ENCODE peak calls at places on chromosomes 6 and 20, in nine cellular contexts. J is gastrocnemius medialis, H is A549, R is GM12892, P is heart left ventricle, I is HCT116, K is ovary, E is uterus, S is right lobe of liver. M is an unnamed sample.

GRCh38 chr20:60921021-60921622 is 330.9 kb upstream of the CDH4 start:
- DNase-seq in J (no peak), H (peak), R (no peak), P (peak), I (no peak), K (peak), E (no peak), S (no peak), M (no peak)

GRCh38 chr6:43698584-43699349 is 11.2 kb upstream of the MRPS18A start:
- DNase-seq in J (peak), H (no peak), R (no peak), P (peak), I (no peak), K (no peak), E (peak), S (no peak), M (peak)

GRCh38 chr20:36629719-36630340 is 16.2 kb downstream of the SLA2 start:
- DNase-seq in J (no peak), H (no peak), R (peak), P (no peak), I (no peak), K (no peak), E (no peak), S (no peak), M (no peak)

GRCh38 chr20:50220093-50220893 is 29.7 kb downstream of the CEBPB start:
- DNase-seq in J (no peak), H (no peak), R (no peak), P (no peak), I (no peak), K (no peak), E (no peak), S (peak), M (no peak)

GRCh38 chr20:23082846-23083552 is 3.1 kb downstream of the CD93 start:
- DNase-seq in J (no peak), H (no peak), R (no peak), P (peak), I (no peak), K (no peak), E (peak), S (peak), M (no peak)

GRCh38 chr6:142459267-142459666 is 157.5 kb downstream of the ADGRG6 start:
- DNase-seq in J (no peak), H (no peak), R (no peak), P (no peak), I (no peak), K (no peak), E (no peak), S (no peak), M (no peak)

GRCh38 chr6:89050155-89050554 is 30.4 kb upstream of the PNRC1 start:
- DNase-seq in J (peak), H (no peak), R (no peak), P (peak), I (no peak), K (peak), E (peak), S (no peak), M (no peak)

GRCh38 chr6:13548500-13549210 is 25.7 kb upstream of the SIRT5 start:
- DNase-seq in J (no peak), H (no peak), R (no peak), P (no peak), I (no peak), K (no peak), E (no peak), S (no peak), M (no peak)

GRCh38 chr20:62768234-62768814 is 27.9 kb upstream of the MRGBP start:
- DNase-seq in J (no peak), H (no peak), R (no peak), P (no peak), I (no peak), K (no peak), E (no peak), S (peak), M (no peak)

DNA sequence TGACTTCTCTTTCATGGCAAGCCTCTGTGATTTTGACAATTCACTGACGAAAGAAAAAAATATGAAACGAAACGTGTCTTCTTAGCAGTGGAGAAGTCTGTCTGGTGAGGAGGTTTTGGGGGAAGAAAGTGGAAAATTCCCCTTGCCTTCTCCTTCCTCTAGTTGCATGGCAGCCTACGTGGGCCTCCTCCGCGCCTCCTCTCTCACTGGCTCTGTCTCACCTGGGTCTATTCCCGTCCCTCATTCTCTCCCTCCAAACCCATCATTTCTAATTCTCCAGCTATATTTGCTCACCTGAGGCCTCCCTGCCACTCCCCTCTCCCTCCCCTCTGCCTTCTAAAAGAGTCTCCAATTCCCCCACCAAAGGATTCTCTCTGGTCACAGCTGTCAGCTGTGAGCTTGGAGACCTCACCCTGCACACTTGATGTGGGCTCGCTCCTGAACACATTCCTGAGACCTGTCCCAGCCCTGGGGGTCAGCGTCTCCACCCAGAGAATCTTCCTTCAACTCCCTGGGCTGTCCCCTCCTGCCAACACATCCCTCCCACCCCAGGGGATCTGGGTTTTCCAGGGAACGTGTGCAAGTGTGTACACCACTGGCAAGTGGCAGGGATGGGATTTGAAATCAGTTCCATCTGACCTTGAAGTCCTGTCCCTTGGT is 159.6 kb upstream of the PMEPA1 start:
- DNase-seq in J (no peak), H (no peak), R (no peak), P (no peak), I (no peak), K (no peak), E (no peak), S (no peak), M (no peak)
- TF ChIP-seq POLR2A in J (no peak), H (no peak), R (no peak), P (no peak), I (no peak), K (no peak), E (no peak), S (no peak), M (no peak)

GRCh38 chr6:12014873-12015149 is 2.7 kb downstream of the HIVEP1 start:
- DNase-seq in J (no peak), H (no peak), R (no peak), P (no peak), I (no peak), K (no peak), E (no peak), S (no peak), M (no peak)

GRCh38 chr6:12014027-12014872 is 2.1 kb downstream of the HIVEP1 start:
- DNase-seq in J (no peak), H (no peak), R (no peak), P (no peak), I (no peak), K (no peak), E (no peak), S (no peak), M (peak)

GRCh38 chr6:12017876-12018401 is 5.8 kb downstream of the HIVEP1 start:
- DNase-seq in J (no peak), H (no peak), R (no peak), P (no peak), I (no peak), K (no peak), E (no peak), S (no peak), M (no peak)

GRCh38 chr6:12020187-12020791 is 8.2 kb downstream of the HIVEP1 start:
- DNase-seq in J (no peak), H (no peak), R (no peak), P (no peak), I (no peak), K (no peak), E (no peak), S (no peak), M (no peak)

DNA sequence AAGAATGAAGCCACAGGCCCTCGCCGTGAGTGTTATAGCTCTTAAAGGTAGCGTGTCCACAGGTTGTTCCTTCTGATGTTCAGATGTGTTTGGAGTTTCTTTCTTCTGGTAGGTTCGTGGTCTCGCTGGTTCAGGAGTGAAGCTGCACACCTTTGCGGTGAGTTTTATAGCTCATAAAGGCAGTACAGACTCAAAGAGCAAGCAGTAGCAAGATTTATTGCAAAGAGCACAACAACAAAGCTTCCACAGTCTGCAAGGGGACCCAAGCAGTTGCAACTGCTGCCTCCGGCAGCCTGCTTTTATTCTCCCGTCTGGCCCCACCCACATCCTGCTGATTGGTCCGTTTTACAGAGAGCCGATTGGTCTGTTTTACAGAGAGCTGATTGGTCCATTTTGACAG is 5.2 kb downstream of the HIVEP1 start:
- DNase-seq in J (no peak), H (no peak), R (no peak), P (no peak), I (no peak), K (no peak), E (no peak), S (no peak), M (no peak)
- TF ChIP-seq POLR2A in J (no peak), H (no peak), R (no peak), P (no peak), I (no peak), K (no peak), E (no peak), S (no peak), M (no peak)

GRCh38 chr6:34181903-34182302 is 36.0 kb upstream of the GRM4 start:
- DNase-seq in J (no peak), H (no peak), R (no peak), P (no peak), I (no peak), K (no peak), E (no peak), S (no peak), M (no peak)

GRCh38 chr6:34179106-34179720 is 33.3 kb upstream of the GRM4 start:
- DNase-seq in J (no peak), H (no peak), R (no peak), P (no peak), I (no peak), K (no peak), E (no peak), S (no peak), M (no peak)

GRCh38 chr6:34177181-34177591 is 31.3 kb upstream of the GRM4 start:
- DNase-seq in J (no peak), H (no peak), R (no peak), P (no peak), I (no peak), K (no peak), E (no peak), S (no peak), M (no peak)

GRCh38 chr6:34178361-34179105 is 32.6 kb upstream of the GRM4 start:
- DNase-seq in J (no peak), H (no peak), R (no peak), P (no peak), I (no peak), K (no peak), E (no peak), S (no peak), M (no peak)

DNA sequence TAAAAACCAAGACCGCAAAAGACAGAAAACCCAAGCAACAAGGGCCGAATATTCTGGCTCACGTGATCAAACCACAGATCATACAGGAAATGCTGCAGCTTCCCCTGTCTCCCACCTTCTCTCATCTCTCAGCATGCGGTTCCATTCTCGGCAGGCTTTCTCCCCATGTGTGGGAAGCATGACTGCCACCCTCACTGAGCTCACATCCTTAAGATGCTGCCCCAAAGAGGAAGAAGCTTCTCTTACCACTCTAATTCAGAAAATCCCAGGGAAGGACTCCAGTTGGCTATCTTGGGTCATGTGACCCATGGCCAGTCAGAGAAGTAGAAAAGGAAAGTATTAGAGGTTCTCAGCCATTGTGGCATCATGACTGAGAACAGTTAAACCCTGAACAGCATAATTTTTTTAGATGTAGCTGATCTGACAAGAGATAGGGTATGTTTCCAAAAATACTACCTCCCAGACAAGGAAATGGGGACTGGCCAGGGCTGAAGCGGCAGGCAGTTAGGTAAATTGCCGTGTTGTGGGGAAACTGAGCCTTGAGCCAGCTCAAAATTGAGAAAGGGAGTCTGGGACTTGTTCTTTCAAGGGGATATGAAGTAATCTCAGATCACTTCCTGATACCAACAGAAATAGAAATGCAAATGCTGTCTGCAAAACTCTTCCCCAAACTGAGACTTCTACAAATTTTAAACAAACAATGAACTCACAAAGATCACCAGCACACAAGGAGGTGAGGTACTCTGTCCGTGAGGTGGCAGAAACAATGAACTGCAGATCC is 37.1 kb upstream of the GRM4 start:
- DNase-seq in J (no peak), H (no peak), R (peak), P (no peak), I (no peak), K (no peak), E (no peak), S (no peak), M (no peak)
- TF ChIP-seq POLR2A in J (no peak), H (no peak), R (no peak), P (no peak), I (no peak), K (no peak), E (no peak), S (no peak), M (no peak)

GRCh38 chr6:125273251-125273650 is 28.5 kb downstream of the HDDC2 start:
- DNase-seq in J (no peak), H (no peak), R (no peak), P (no peak), I (no peak), K (no peak), E (no peak), S (no peak), M (no peak)
- TF ChIP-seq POLR2A in J (no peak), H (no peak), R (no peak), P (no peak), I (no peak), K (no peak), E (no peak), S (no peak), M (no peak)

GRCh38 chr6:31197559-31198305 is 27.2 kb upstream of the POU5F1 start:
- DNase-seq in J (peak), H (peak), R (no peak), P (peak), I (peak), K (peak), E (peak), S (peak), M (peak)
- TF ChIP-seq POLR2A in J (peak), H (peak), R (peak), P (no peak), I (peak), K (peak), E (peak), S (peak), M (peak)

DNA sequence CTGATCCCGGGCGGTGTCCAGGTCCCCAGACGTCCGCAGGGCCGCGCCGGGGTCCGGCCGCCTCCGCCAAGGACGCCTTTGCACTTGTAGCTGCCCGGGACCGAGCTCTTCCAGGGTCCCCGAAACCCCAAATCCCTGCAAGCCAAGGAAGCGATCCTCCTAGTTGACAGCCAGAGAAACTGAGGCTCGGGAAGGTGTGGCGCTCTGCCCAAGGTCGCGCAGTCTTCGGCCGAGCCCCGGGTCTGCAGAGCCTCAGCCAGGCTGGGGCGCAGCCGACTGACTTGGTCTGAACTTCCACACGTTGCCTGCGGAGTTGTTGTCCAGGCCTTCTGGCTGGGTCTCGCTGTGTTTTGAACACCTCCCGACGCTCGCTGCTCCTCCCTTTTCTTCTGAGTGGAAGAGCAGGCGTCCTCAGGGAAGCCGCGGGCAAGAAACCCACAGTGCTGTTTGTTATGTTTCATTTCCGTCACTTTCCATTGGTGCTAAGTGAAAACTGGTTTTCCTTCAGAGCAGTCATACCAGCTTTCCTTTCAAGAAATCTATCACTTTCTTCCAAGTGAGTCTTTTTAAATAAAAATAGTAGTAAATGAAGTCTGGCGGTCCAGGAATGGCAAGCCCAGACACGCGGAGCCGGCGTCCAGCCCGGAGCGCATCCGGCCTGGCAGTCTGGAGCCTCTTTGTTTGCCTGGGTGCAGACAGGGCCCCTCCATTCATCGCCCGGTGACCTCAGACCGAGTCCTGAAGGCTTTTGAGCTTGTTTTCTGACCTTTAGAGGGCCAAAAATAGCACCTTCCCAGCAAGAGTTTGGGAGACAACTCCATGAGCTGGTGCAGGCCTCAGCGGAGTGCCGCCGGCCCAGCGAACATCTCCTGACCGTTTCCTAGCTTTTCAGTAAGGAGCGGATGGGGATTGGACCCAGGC is 698 bp downstream of the FAM210B start:
- DNase-seq in J (no peak), H (peak), R (no peak), P (peak), I (no peak), K (peak), E (peak), S (peak), M (peak)
- TF ChIP-seq POLR2A in J (no peak), H (no peak), R (no peak), P (no peak), I (no peak), K (no peak), E (no peak), S (no peak), M (no peak)